ENCODE peak calls at places on chromosomes 2 and 18, in four cellular contexts. B is activated effector memory CD4-positive, alpha-beta T cell treated with Interleukin-2 at 50 U/mL for 16 hours; U is M059J; D is GM23248. L is an unnamed sample.

GRCh38 chr2:18701546-18701945 is 112.2 kb upstream of the NT5C1B start:
- DNase-seq in U (no peak), D (peak), B (no peak), L (no peak)

GRCh38 chr2:1993711-1994682 is 249.7 kb upstream of the PXDN start:
- DNase-seq in D (peak), B (no peak), U (peak), L (no peak)

GRCh38 chr18:21991081-21991534 is 178.3 kb upstream of the GATA6 start:
- DNase-seq in B (no peak), U (no peak), D (no peak), L (no peak)

GRCh38 chr2:209974566-209974965 is 27.9 kb upstream of the RPE start:
- DNase-seq in D (peak), B (no peak), U (peak), L (peak)

GRCh38 chr2:19484736-19485135 is 126.3 kb upstream of the OSR1 start:
- DNase-seq in B (no peak), D (no peak), U (no peak), L (no peak)

GRCh38 chr18:29154758-29155725 is 978.1 kb upstream of the CDH2 start:
- DNase-seq in D (peak), B (no peak), U (peak), L (peak)

GRCh38 chr2:2850218-2850850 is 519.3 kb upstream of the MYT1L start:
- DNase-seq in U (no peak), D (no peak), B (no peak), L (no peak)

GRCh38 chr2:53210538-53210937 is 557.1 kb upstream of the CHAC2 start:
- DNase-seq in D (no peak), U (peak), B (no peak), L (no peak)

GRCh38 chr2:103464831-103465230 is 703.0 kb downstream of the TMEM182 start:
- DNase-seq in U (no peak), D (no peak), B (no peak), L (no peak)

GRCh38 chr2:47093626-47094025 is 61.5 kb downstream of the STPG4 start:
- DNase-seq in D (no peak), B (no peak), U (no peak), L (no peak)

GRCh38 chr2:72892506-72893173 is 5.4 kb downstream of the SPR start:
- DNase-seq in U (peak), B (no peak), D (peak), L (peak)

L was measured in adipocyte.